ENCODE peak calls at places on chromosomes 4 and X, in four cellular contexts. M is ovary, S is uterus, U is IMR-90. P is an unnamed sample.

GRCh38 chr4:72112514-72113156 is 80.8 kb downstream of the NPFFR2 start:
- DNase-seq in M (no peak), S (no peak), U (peak), P (peak)

GRCh38 chrX:25721564-25721963 is 416.6 kb upstream of the MAGEB18 start:
- DNase-seq in M (no peak), S (no peak), U (no peak), P (no peak)

GRCh38 chrX:154486052-154486395 is 391 bp downstream of the UBL4A start:
- DNase-seq in M (peak), S (peak), U (no peak), P (peak)

GRCh38 chr4:145679991-145680455 is at the start of gene C4orf51:
- DNase-seq in M (no peak), S (no peak), U (peak), P (no peak)

GRCh38 chr4:56681158-56681848 is at the start of gene HOPX:
- DNase-seq in M (peak), S (no peak), U (no peak), P (no peak)

GRCh38 chr4:39083164-39083563 is 21.1 kb downstream of the KLHL5 start:
- DNase-seq in M (no peak), S (no peak), U (peak), P (no peak)

GRCh38 chrX:133715715-133716114 is 269.7 kb downstream of the GPC3 start:
- DNase-seq in M (no peak), S (no peak), U (no peak), P (no peak)

GRCh38 chrX:19593684-19594083 is 78.4 kb upstream of the MAP3K15 start:
- DNase-seq in M (no peak), S (no peak), U (peak), P (peak)

GRCh38 chr4:101066586-101066985 is 280.7 kb downstream of the PPP3CA start:
- DNase-seq in M (no peak), S (no peak), U (no peak), P (no peak)

GRCh38 chrX:110172215-110172614 is 145.7 kb downstream of the AMMECR1 start:
- DNase-seq in M (no peak), S (no peak), U (no peak), P (no peak)

GRCh38 chrX:153554519-153555167 is 37.2 kb downstream of the ATP2B3 start:
- DNase-seq in M (peak), S (peak), U (peak), P (peak)

GRCh38 chr4:47852121-47852520 is 14.3 kb upstream of the CORIN start:
- DNase-seq in M (no peak), S (no peak), U (peak), P (no peak)

GRCh38 chr4:129387666-129388065 is 291.7 kb downstream of the C4orf33 start:
- DNase-seq in M (no peak), S (no peak), U (no peak), P (no peak)

GRCh38 chrX:34631826-34632225 is 25.3 kb downstream of the TMEM47 start:
- DNase-seq in M (no peak), S (no peak), U (peak), P (no peak)

GRCh38 chr4:124167602-124168001 is 544.9 kb downstream of the ANKRD50 start:
- DNase-seq in M (no peak), S (no peak), U (no peak), P (no peak)

GRCh38 chr4:145679520-145679919 is 426 bp upstream of the C4orf51 start:
- DNase-seq in M (no peak), S (no peak), U (peak), P (no peak)

GRCh38 chr4:82362565-82362964 is 11.2 kb downstream of the HNRNPD start:
- DNase-seq in M (no peak), S (no peak), U (no peak), P (no peak)

GRCh38 chrX:639151-639550 is 8.6 kb downstream of the SHOX start:
- DNase-seq in M (no peak), S (no peak), U (no peak), P (no peak)

GRCh38 chrX:4876268-4876667 is 1162.8 kb upstream of the PRKX start:
- DNase-seq in M (no peak), S (no peak), U (no peak), P (no peak)

GRCh38 chrX:53287493-53288138 is 6.2 kb upstream of the IQSEC2 start:
- DNase-seq in M (peak), S (peak), U (peak), P (no peak)

GRCh38 chr4:85058551-85058950 is 92.1 kb upstream of the WDFY3 start:
- DNase-seq in M (no peak), S (no peak), U (peak), P (no peak)

GRCh38 chr4:142355417-142355930 is 490.6 kb downstream of the INPP4B start:
- DNase-seq in M (no peak), S (no peak), U (no peak), P (no peak)

GRCh38 chr4:122151982-122152698 is at the start of gene BLTP1:
- DNase-seq in M (peak), S (peak), U (peak), P (peak)

GRCh38 chrX:8988456-8988855 is 45.5 kb downstream of the FAM9B start:
- DNase-seq in M (peak), S (peak), U (peak), P (no peak)

GRCh38 chr4:6885953-6886557 is 23.6 kb upstream of the TBC1D14 start:
- DNase-seq in M (no peak), S (peak), U (peak), P (peak)

GRCh38 chr4:111475001-111475400 is 670.3 kb upstream of the FAM241A start:
- DNase-seq in M (no peak), S (no peak), U (peak), P (no peak)

GRCh38 chr4:66736593-66736992 is 808.7 kb downstream of the CENPC start:
- DNase-seq in M (no peak), S (no peak), U (no peak), P (no peak)

GRCh38 chr4:66741081-66741480 is 804.2 kb downstream of the CENPC start:
- DNase-seq in M (no peak), S (no peak), U (no peak), P (no peak)
- TF ChIP-seq POLR2A in M (no peak), S (no peak), U (no peak), P (no peak)

DNA sequence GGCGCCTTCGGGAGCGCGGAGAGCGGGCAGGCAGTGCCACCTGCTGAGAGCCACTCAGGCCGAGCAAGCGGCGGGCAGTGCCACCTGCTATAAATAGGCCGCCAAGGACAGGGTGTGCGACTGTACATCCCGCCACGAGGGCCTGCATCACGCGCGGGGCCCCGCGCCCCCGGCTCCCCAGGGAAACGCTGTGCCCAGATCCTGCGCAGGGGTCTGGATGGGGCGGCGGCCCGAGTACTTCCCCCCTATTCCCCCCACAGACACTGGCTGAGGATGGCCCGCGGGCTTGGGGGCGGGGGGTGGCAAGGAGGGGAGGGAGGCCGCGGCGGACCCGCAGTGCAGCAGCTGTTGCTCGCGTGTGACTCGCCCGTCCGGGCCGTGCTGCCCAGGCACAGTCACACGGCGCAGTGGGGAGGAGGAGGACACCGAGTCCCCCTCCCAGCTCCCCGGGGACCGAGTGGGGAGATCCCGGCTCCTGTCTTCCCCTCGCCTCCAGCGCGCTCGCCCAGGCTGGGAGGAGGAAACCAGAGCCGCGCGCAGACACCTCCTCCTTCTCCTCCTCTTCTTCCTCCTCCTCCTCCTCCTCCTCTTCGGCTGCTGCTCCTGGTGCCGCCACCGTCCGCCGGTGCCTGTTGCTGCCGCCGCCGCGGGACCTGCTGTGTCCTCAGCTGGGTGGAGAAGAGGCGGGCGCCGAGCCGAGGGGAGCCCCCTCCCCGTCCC is at the start of gene TBC1D1:
- DNase-seq in M (peak), S (peak), U (no peak), P (no peak)
- TF ChIP-seq POLR2A in M (no peak), S (no peak), U (no peak), P (no peak)

GRCh38 chr4:10075953-10076391 is 40.6 kb downstream of the WDR1 start:
- DNase-seq in M (no peak), S (peak), U (no peak), P (no peak)

GRCh38 chr4:10077101-10077491 is 39.5 kb downstream of the WDR1 start:
- DNase-seq in M (no peak), S (no peak), U (no peak), P (no peak)

GRCh38 chr4:10078481-10079233 is 37.9 kb downstream of the WDR1 start:
- DNase-seq in M (no peak), S (no peak), U (no peak), P (no peak)

GRCh38 chr4:10079256-10079655 is 37.3 kb downstream of the WDR1 start:
- DNase-seq in M (no peak), S (no peak), U (no peak), P (no peak)

GRCh38 chr4:10077492-10078335 is 38.9 kb downstream of the WDR1 start:
- DNase-seq in M (no peak), S (peak), U (no peak), P (no peak)
- TF ChIP-seq POLR2A in M (no peak), S (no peak), U (no peak), P (no peak)

GRCh38 chr4:8195431-8195830 is 3.7 kb upstream of the SH3TC1 start:
- DNase-seq in M (no peak), S (no peak), U (no peak), P (no peak)

GRCh38 chr4:8194306-8195242 is 4.5 kb upstream of the SH3TC1 start:
- DNase-seq in M (no peak), S (no peak), U (no peak), P (no peak)

GRCh38 chr4:8195841-8196460 is 3.1 kb upstream of the SH3TC1 start:
- DNase-seq in M (no peak), S (no peak), U (no peak), P (no peak)

GRCh38 chr4:8191136-8191747 is 7.8 kb upstream of the SH3TC1 start:
- DNase-seq in M (peak), S (peak), U (peak), P (peak)

GRCh38 chr4:8192748-8193738 is 6.0 kb upstream of the SH3TC1 start:
- DNase-seq in M (no peak), S (no peak), U (peak), P (peak)
- TF ChIP-seq POLR2A in M (no peak), S (no peak), U (no peak), P (no peak)

GRCh38 chr4:75939890-75940691 is 722 bp downstream of the NAAA start:
- DNase-seq in M (peak), S (peak), U (peak), P (peak)

GRCh38 chr4:75935628-75936027 is 5.2 kb downstream of the NAAA start:
- DNase-seq in M (no peak), S (no peak), U (no peak), P (no peak)

DNA sequence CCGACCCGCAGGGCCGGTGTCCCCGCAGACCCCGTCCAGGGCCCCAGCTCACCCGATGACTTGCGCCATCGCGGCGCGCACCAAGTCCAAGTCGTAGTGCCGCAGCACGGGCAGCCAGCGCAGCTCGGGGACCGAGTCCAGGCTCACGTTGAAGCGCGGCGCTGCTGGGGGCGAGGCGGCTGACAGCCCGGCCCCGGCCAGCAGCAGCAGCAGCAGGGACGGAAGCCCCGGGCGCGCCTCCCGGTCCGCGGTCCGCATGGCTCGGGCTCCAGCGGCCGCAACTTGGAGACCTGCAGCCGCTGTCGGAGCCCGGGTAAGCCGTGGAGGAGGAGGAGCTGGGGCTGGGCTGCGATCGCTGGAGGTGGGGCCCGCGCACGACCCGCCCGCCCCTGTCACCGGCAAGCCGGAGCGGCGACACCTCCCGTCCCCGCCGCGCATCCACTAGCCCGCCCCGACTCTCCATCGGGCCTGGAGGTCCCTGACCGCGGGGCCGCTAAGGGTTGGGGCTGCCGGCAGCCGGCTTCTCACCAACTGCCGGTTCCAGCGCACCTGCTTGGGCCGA is at the start of gene NAAA:
- DNase-seq in M (peak), S (peak), U (peak), P (peak)
- TF ChIP-seq POLR2A in M (no peak), S (peak), U (no peak), P (no peak)

DNA sequence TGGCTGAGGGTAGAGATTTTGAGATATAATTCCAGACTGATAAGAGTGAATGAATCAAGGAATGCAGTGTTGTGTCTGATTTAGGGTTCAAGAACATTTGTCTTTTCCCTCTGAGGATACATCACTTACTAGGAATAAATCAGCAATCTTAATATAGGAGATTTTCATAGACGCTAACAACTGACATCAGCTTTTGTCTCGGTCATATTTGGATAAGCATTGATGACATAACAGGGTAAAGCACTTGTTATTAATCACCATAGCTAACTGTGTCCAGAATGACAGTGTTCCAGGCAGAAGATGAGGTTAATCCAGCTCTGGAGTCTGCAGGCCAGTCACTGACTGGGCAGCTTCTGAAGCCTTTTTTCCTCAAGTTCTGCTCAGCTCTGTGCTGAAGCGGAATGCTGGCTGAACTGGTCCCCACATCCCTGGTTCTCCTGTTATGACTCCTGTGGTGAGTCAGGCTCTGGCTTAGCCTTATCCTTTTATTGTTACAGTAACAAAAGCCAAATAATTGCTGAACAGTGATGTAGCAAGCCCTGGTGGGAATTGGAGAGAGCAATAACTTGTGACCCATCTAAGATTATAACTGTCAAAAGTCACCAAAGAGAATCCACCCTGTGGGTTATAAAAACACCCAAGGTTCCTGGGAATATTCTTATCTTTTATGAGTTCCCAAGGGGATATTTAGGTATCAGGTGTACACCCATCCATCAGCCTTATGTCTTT is 41.8 kb downstream of the FNIP2 start:
- DNase-seq in M (peak), S (peak), U (peak), P (no peak)
- TF ChIP-seq POLR2A in M (no peak), S (no peak), U (peak), P (no peak)

GRCh38 chr4:184536070-184536880 is 61.9 kb upstream of the IRF2 start:
- DNase-seq in M (no peak), S (no peak), U (no peak), P (no peak)
- TF ChIP-seq POLR2A in M (no peak), S (no peak), U (no peak), P (no peak)

GRCh38 chr4:74794341-74794801 is at the start of gene BTC:
- DNase-seq in M (peak), S (peak), U (no peak), P (no peak)
- TF ChIP-seq POLR2A in M (no peak), S (no peak), U (no peak), P (no peak)